ENCODE peak calls at places on chromosomes 11 and 22, in ten cellular contexts. F is A549, B is ACHN, C is fibroblast of mammary gland, S is AG10803, K is NCI-H1436 treated with DMSO at 0.1 percent for 48 hours, H is pancreas, Z is fibroblast of the conjunctiva, D is GM13977, R is NCI-H748 treated with DMSO at 0.1 percent for 48 hours. G is an unnamed sample.

GRCh38 chr11:19592842-19593241 is 119.8 kb upstream of the NAV2 start:
- DNase-seq in F (no peak), B (no peak), C (no peak), S (no peak), K (no peak), H (no peak), Z (no peak), D (no peak), R (no peak), G (no peak)

GRCh38 chr22:31618057-31618456 is 44.0 kb downstream of the PISD start:
- DNase-seq in F (no peak), B (no peak), C (no peak), S (no peak), K (peak; percentile 57), H (no peak), Z (no peak), D (no peak), R (no peak), G (no peak)

GRCh38 chr22:37904572-37905533 is 1.2 kb upstream of the MICALL1 start:
- DNase-seq in F (peak; percentile 84), B (peak; percentile 94), C (peak; percentile 100), S (peak; percentile 98), K (no peak), H (peak; percentile 35), Z (peak; percentile 98), D (no peak), R (no peak), G (no peak)

GRCh38 chr11:33445761-33446161 is 188.6 kb downstream of the HIPK3 start:
- DNase-seq in F (no peak), B (no peak), C (peak; percentile 39), S (peak; percentile 85), K (no peak), H (no peak), Z (no peak), D (no peak), R (no peak), G (no peak)

GRCh38 chr22:47110817-47111443 is 348.5 kb downstream of the TBC1D22A start:
- DNase-seq in F (no peak), B (no peak), C (peak; percentile 40), S (peak; percentile 11), K (no peak), H (no peak), Z (no peak), D (no peak), R (no peak), G (no peak)

GRCh38 chr11:126799974-126800373 is 200.6 kb downstream of the KIRREL3 start:
- DNase-seq in F (no peak), B (no peak), C (peak; percentile 60), S (peak; percentile 85), K (no peak), H (no peak), Z (no peak), D (no peak), R (no peak), G (no peak)

GRCh38 chr22:49239264-49240015 is 588.2 kb downstream of the BRD1 start:
- DNase-seq in F (no peak), B (no peak), C (no peak), S (no peak), K (no peak), H (no peak), Z (no peak), D (no peak), R (no peak), G (no peak)

GRCh38 chr11:70508231-70508480 is 109.8 kb downstream of the CTTN start:
- DNase-seq in F (no peak), B (no peak), C (no peak), S (no peak), K (no peak), H (no peak), Z (no peak), D (no peak), R (no peak), G (no peak)

GRCh38 chr11:104547996-104548661 is 350.1 kb downstream of the CASP12 start:
- DNase-seq in F (no peak), B (peak; percentile 3), C (peak; percentile 58), S (no peak), K (no peak), H (no peak), Z (no peak), D (no peak), R (no peak), G (no peak)

GRCh38 chr11:133656100-133656635 is 123.9 kb upstream of the OPCML start:
- DNase-seq in F (no peak), B (no peak), C (no peak), S (no peak), K (no peak), H (no peak), Z (no peak), D (no peak), R (no peak), G (no peak)

GRCh38 chr22:30160926-30161546 is 80.8 kb downstream of the HORMAD2 start:
- DNase-seq in F (no peak), B (no peak), C (no peak), S (no peak), K (no peak), H (no peak), Z (no peak), D (no peak), R (no peak), G (no peak)

GRCh38 chr11:17927643-17928343 is 85.1 kb downstream of the SERGEF start:
- DNase-seq in F (no peak), B (no peak), C (peak; percentile 89), S (peak; percentile 82), K (no peak), H (no peak), Z (peak; percentile 84), D (no peak), R (no peak), G (no peak)

GRCh38 chr22:44970291-44970690 is 39.5 kb downstream of the PHF21B start:
- DNase-seq in F (no peak), B (no peak), C (no peak), S (no peak), K (no peak), H (no peak), Z (no peak), D (no peak), R (no peak), G (no peak)

GRCh38 chr11:125441648-125442410 is 54.2 kb downstream of the FEZ1 start:
- DNase-seq in F (no peak), B (no peak), C (no peak), S (no peak), K (no peak), H (no peak), Z (no peak), D (no peak), R (no peak), G (no peak)

GRCh38 chr11:124583827-124584226 is 14.0 kb downstream of the OR8A1 start:
- DNase-seq in F (no peak), B (no peak), C (no peak), S (no peak), K (no peak), H (no peak), Z (no peak), D (no peak), R (peak; percentile 75), G (no peak)

GRCh38 chr11:35239476-35240075 is 100.6 kb downstream of the CD44 start:
- DNase-seq in F (no peak), B (no peak), C (no peak), S (no peak), K (no peak), H (no peak), Z (no peak), D (no peak), R (no peak), G (no peak)

GRCh38 chr11:63738720-63739360 is 29.7 kb downstream of the ZFTA start:
- DNase-seq in F (peak; percentile 35), B (peak; percentile 72), C (peak; percentile 85), S (peak; percentile 79), K (peak; percentile 19), H (peak; percentile 31), Z (peak; percentile 82), D (peak; percentile 39), R (peak; percentile 78), G (peak; percentile 40)

GRCh38 chr22:25081409-25081824 is 118.2 kb upstream of the CRYBB3 start:
- DNase-seq in F (peak; percentile 49), B (peak; percentile 28), C (peak; percentile 19), S (no peak), K (no peak), H (no peak), Z (no peak), D (peak; percentile 75), R (no peak), G (peak; percentile 71)

GRCh38 chr11:2529173-2529572 is 84.4 kb downstream of the KCNQ1 start:
- DNase-seq in F (no peak), B (no peak), C (no peak), S (no peak), K (no peak), H (no peak), Z (no peak), D (no peak), R (no peak), G (no peak)

GRCh38 chr11:44611687-44612437 is 46.4 kb downstream of the CD82 start:
- DNase-seq in F (no peak), B (no peak), C (no peak), S (no peak), K (no peak), H (no peak), Z (no peak), D (peak; percentile 71), R (no peak), G (peak; percentile 73)

GRCh38 chr22:46866591-46866990 is 104.1 kb downstream of the TBC1D22A start:
- DNase-seq in F (no peak), B (no peak), C (peak; percentile 92), S (peak; percentile 96), K (no peak), H (no peak), Z (peak; percentile 61), D (no peak), R (no peak), G (no peak)

GRCh38 chr11:30326114-30326783 is 3.3 kb downstream of the ARL14EP start:
- DNase-seq in F (no peak), B (no peak), C (peak; percentile 60), S (peak; percentile 10), K (no peak), H (no peak), Z (no peak), D (no peak), R (no peak), G (no peak)

GRCh38 chr11:128424271-128424709 is 163.1 kb downstream of the ETS1 start:
- DNase-seq in F (no peak), B (no peak), C (no peak), S (peak; percentile 21), K (no peak), H (peak; percentile 10), Z (no peak), D (no peak), R (no peak), G (no peak)